ENCODE peak calls at places on chromosomes 4 and X, in four cellular contexts. A is T-helper 2 cell, C is activated T-cell treated with anti-CD3 and anti-CD28 coated beads for 4 hours, S is heart left ventricle. F is an unnamed sample.

GRCh38 chr4:144518181-144518895 is 127.6 kb upstream of the HHIP start:
- DNase-seq in A (no peak), S (no peak), C (no peak), F (no peak)

GRCh38 chr4:25814323-25814722 is 48.5 kb downstream of the SEL1L3 start:
- DNase-seq in C (no peak), S (no peak), A (no peak), F (peak)

GRCh38 chrX:19457662-19458061 is 57.6 kb downstream of the MAP3K15 start:
- DNase-seq in A (no peak), C (no peak), S (no peak), F (no peak)

GRCh38 chr4:35189988-35190613 is 1054.2 kb downstream of the ARAP2 start:
- DNase-seq in A (no peak), S (no peak), C (no peak), F (no peak)

GRCh38 chr4:15451866-15452765 is 17.6 kb upstream of the CC2D2A start:
- DNase-seq in S (no peak), A (no peak), C (no peak), F (no peak)

GRCh38 chr4:184934184-184934583 is 84.1 kb upstream of the HELT start:
- DNase-seq in A (no peak), S (no peak), C (no peak), F (no peak)

GRCh38 chr4:4408132-4408523 is 21.2 kb downstream of the NSG1 start:
- DNase-seq in C (no peak), S (no peak), A (no peak), F (no peak)

GRCh38 chr4:123352240-123352945 is 44.2 kb upstream of the SPRY1 start:
- DNase-seq in S (no peak), A (no peak), C (no peak), F (no peak)

GRCh38 chr4:21819086-21819485 is 129.5 kb downstream of the KCNIP4 start:
- DNase-seq in S (peak), A (no peak), C (no peak), F (no peak)

GRCh38 chrX:11272863-11273262 is 20.4 kb upstream of the AMELX start:
- DNase-seq in C (no peak), A (no peak), S (no peak), F (no peak)

GRCh38 chr4:112223956-112224355 is 7.6 kb upstream of the AP1AR start:
- DNase-seq in C (no peak), A (no peak), S (no peak), F (no peak)

GRCh38 chr4:149997881-149998421 is 80.3 kb upstream of the DCLK2 start:
- DNase-seq in A (no peak), S (no peak), C (no peak), F (no peak)

GRCh38 chr4:32341342-32341741 is 1621.2 kb downstream of the PCDH7 start:
- DNase-seq in S (no peak), C (no peak), A (no peak), F (no peak)

GRCh38 chr4:2914220-2915126 is 48.7 kb downstream of the NOP14 start:
- DNase-seq in C (no peak), A (no peak), S (no peak), F (no peak)

GRCh38 chr4:177482367-177482766 is 40.1 kb upstream of the AGA start:
- DNase-seq in S (no peak), C (no peak), A (no peak), F (no peak)

GRCh38 chr4:135319685-135320084 is 1118.1 kb upstream of the PABPC4L start:
- DNase-seq in S (no peak), A (no peak), C (no peak), F (no peak)

GRCh38 chrX:134396174-134396573 is 63.8 kb upstream of the HPRT1 start:
- DNase-seq in A (no peak), S (no peak), C (no peak), F (no peak)

GRCh38 chrX:86033385-86033784 is 14.0 kb downstream of the CHM start:
- DNase-seq in C (no peak), A (no peak), S (no peak), F (no peak)

GRCh38 chr4:139951051-139951450 is 202.9 kb downstream of the MAML3 start:
- DNase-seq in A (no peak), C (no peak), S (no peak), F (no peak)

GRCh38 chrX:47540754-47541538 is 20.1 kb upstream of the ARAF start:
- DNase-seq in S (peak), C (no peak), A (no peak), F (no peak)

GRCh38 chrX:120302434-120302833 is 8.8 kb downstream of the TMEM255A start:
- DNase-seq in S (no peak), A (no peak), C (no peak), F (no peak)

GRCh38 chrX:54007682-54008081 is 36.6 kb downstream of the PHF8 start:
- DNase-seq in A (no peak), C (no peak), S (no peak), F (no peak)

GRCh38 chrX:103187953-103188475 is 26.9 kb upstream of the BEX4 start:
- DNase-seq in C (no peak), S (no peak), A (no peak), F (no peak)

GRCh38 chrX:21723097-21723496 is 34.8 kb downstream of the SMPX start:
- DNase-seq in S (no peak), C (no peak), A (no peak), F (no peak)

GRCh38 chr4:76790377-76790776 is 107.6 kb downstream of the SOWAHB start:
- DNase-seq in A (no peak), C (no peak), S (no peak), F (no peak)

GRCh38 chr4:29131304-29131703 is 1588.9 kb upstream of the PCDH7 start:
- DNase-seq in C (no peak), A (no peak), S (no peak), F (no peak)

GRCh38 chr4:80153800-80154546 is 43.3 kb upstream of the PRDM8 start:
- DNase-seq in A (no peak), C (no peak), S (no peak), F (no peak)

GRCh38 chr4:38860788-38861424 is 4.3 kb upstream of the TLR6 start:
- DNase-seq in C (peak), A (peak), S (no peak), F (no peak)

GRCh38 chr4:12576409-12576808 is 907.7 kb downstream of the RAB28 start:
- DNase-seq in S (no peak), C (no peak), A (no peak), F (no peak)

GRCh38 chrX:148412006-148412405 is 88.4 kb upstream of the AFF2 start:
- DNase-seq in C (no peak), S (no peak), A (no peak), F (no peak)

GRCh38 chr4:153780876-153781275 is 8.0 kb downstream of the SFRP2 start:
- DNase-seq in A (no peak), C (no peak), S (no peak), F (no peak)

GRCh38 chr4:128715616-128716015 is 93.9 kb upstream of the JADE1 start:
- DNase-seq in A (no peak), C (no peak), S (no peak), F (no peak)

GRCh38 chr4:158129649-158130048 is 43.2 kb downstream of the GASK1B start:
- DNase-seq in C (no peak), A (no peak), S (no peak), F (no peak)

GRCh38 chrX:16826207-16826606 is 39.9 kb downstream of the TXLNG start:
- DNase-seq in C (no peak), A (no peak), S (no peak), F (no peak)